ENCODE peak calls at places on chromosome 4, in seven cellular contexts. K is CD8-positive, alpha-beta memory T cell; R is NCI-H748 treated with DMSO at 0.1 percent for 48 hours; M is WTC11; Q is HS-5; N is right atrium auricular region; G is ureter. B is an unnamed sample.

GRCh38 chr4:103305355-103305754 is 107.2 kb upstream of the CENPE start:
- DNase-seq in Q (no peak), K (no peak), G (no peak), R (no peak), N (no peak), M (no peak), B (no peak)

GRCh38 chr4:123453006-123453685 is 56.6 kb downstream of the SPRY1 start:
- DNase-seq in Q (no peak), K (no peak), M (no peak), N (no peak), R (no peak), G (no peak), B (no peak)

GRCh38 chr4:148097811-148098210 is 344.4 kb downstream of the NR3C2 start:
- DNase-seq in Q (no peak), K (no peak), N (no peak), G (no peak), R (no peak), M (no peak), B (no peak)

GRCh38 chr4:100188829-100189228 is 1.4 kb downstream of the DDIT4L start:
- DNase-seq in R (no peak), Q (no peak), K (no peak), G (no peak), N (no peak), M (no peak), B (no peak)

GRCh38 chr4:112279025-112279881 is 6.5 kb downstream of the TIFA start:
- DNase-seq in M (no peak), N (no peak), R (no peak), G (no peak), Q (no peak), K (no peak), B (no peak)

GRCh38 chr4:2244947-2245786 is 3.2 kb upstream of the HAUS3 start:
- DNase-seq in R (no peak), G (no peak), K (no peak), N (peak; percentile 58), Q (no peak), M (peak; percentile 11), B (no peak)

GRCh38 chr4:166282081-166282770 is 409.2 kb downstream of the TLL1 start:
- DNase-seq in R (peak; percentile 44), K (no peak), Q (no peak), M (no peak), N (no peak), G (no peak), B (no peak)

GRCh38 chr4:86261634-86262033 is 98.2 kb downstream of the MAPK10 start:
- DNase-seq in R (no peak), G (no peak), M (no peak), Q (no peak), K (no peak), N (no peak), B (no peak)

GRCh38 chr4:67403342-67403741 is 142.0 kb downstream of the CENPC start:
- DNase-seq in G (no peak), R (no peak), K (no peak), Q (no peak), N (no peak), M (no peak), B (no peak)

GRCh38 chr4:10659251-10659650 is 25.3 kb downstream of the CLNK start:
- DNase-seq in K (no peak), G (no peak), Q (no peak), N (no peak), M (no peak), R (no peak), B (no peak)

GRCh38 chr4:112817933-112818921 is 181.3 kb downstream of the LARP7 start:
- DNase-seq in K (no peak), N (peak; percentile 87), Q (peak; percentile 69), G (peak; percentile 63), R (peak; percentile 44), M (peak; percentile 81), B (no peak)

GRCh38 chr4:1047106-1047975 is 35.9 kb downstream of the FGFRL1 start:
- DNase-seq in K (no peak), N (no peak), M (peak; percentile 35), Q (no peak), R (no peak), G (peak; percentile 41), B (no peak)

GRCh38 chr4:86034616-86035015 is 325.2 kb downstream of the MAPK10 start:
- DNase-seq in N (no peak), R (no peak), M (no peak), Q (no peak), G (no peak), K (no peak), B (no peak)

GRCh38 chr4:36243355-36244256 is 708 bp downstream of the ARAP2 start:
- DNase-seq in R (peak; percentile 56), M (no peak), N (peak; percentile 63), K (no peak), Q (no peak), G (peak; percentile 47), B (no peak)

GRCh38 chr4:20612313-20612712 is 87.9 kb upstream of the PACRGL start:
- DNase-seq in G (no peak), R (no peak), K (no peak), Q (no peak), N (no peak), M (no peak), B (no peak)

GRCh38 chr4:38430841-38431240 is 233.2 kb upstream of the KLF3 start:
- DNase-seq in G (no peak), N (no peak), M (no peak), Q (no peak), R (no peak), K (no peak), B (no peak)

GRCh38 chr4:72109959-72110497 is 78.2 kb downstream of the NPFFR2 start:
- DNase-seq in Q (no peak), R (no peak), K (no peak), G (no peak), M (no peak), N (no peak), B (no peak)

GRCh38 chr4:187619319-187619718 is 376.3 kb upstream of the ZFP42 start:
- DNase-seq in K (no peak), M (no peak), Q (no peak), N (no peak), R (no peak), G (no peak), B (no peak)

GRCh38 chr4:135411251-135411650 is 1209.7 kb upstream of the PABPC4L start:
- DNase-seq in R (no peak), N (no peak), K (no peak), Q (no peak), G (no peak), M (no peak), B (no peak)

GRCh38 chr4:186598686-186599085 is 43.3 kb upstream of the MTNR1A start:
- DNase-seq in M (no peak), Q (no peak), R (no peak), G (no peak), K (no peak), N (no peak), B (no peak)